ENCODE peak calls at places on chromosomes 3 and 15, in four cellular contexts. One of them, this sample, is unnamed.

GRCh38 chr15:60073441-60073840 is 69.3 kb downstream of the FOXB1 start:
- DNase-seq in hepatocyte: no peak
- DNase-seq in fibroblast of mammary gland: no peak
- DNase-seq in Peyer's patch: no peak
- DNase-seq in this sample: no peak

GRCh38 chr3:188205992-188206416 is 52.0 kb downstream of the LPP start:
- DNase-seq in hepatocyte: peak
- DNase-seq in fibroblast of mammary gland: no peak
- DNase-seq in Peyer's patch: peak
- DNase-seq in this sample: no peak

GRCh38 chr3:124316034-124316287 is 324.0 kb upstream of the ROPN1 start:
- DNase-seq in hepatocyte: no peak
- DNase-seq in fibroblast of mammary gland: no peak
- DNase-seq in Peyer's patch: no peak
- DNase-seq in this sample: no peak

GRCh38 chr15:22863356-22863755 is 24.9 kb downstream of the NIPA2 start:
- DNase-seq in hepatocyte: no peak
- DNase-seq in fibroblast of mammary gland: no peak
- DNase-seq in Peyer's patch: no peak
- DNase-seq in this sample: no peak

GRCh38 chr15:28132524-28133275 is 33.6 kb upstream of the OCA2 start:
- DNase-seq in hepatocyte: no peak
- DNase-seq in fibroblast of mammary gland: peak
- DNase-seq in Peyer's patch: peak
- DNase-seq in this sample: no peak

GRCh38 chr3:72338082-72338941 is 509.9 kb downstream of the SHQ1 start:
- DNase-seq in hepatocyte: no peak
- DNase-seq in fibroblast of mammary gland: peak
- DNase-seq in Peyer's patch: no peak
- DNase-seq in this sample: no peak

GRCh38 chr3:53193466-53194217 is 32.6 kb downstream of the PRKCD start:
- DNase-seq in hepatocyte: peak
- DNase-seq in fibroblast of mammary gland: no peak
- DNase-seq in Peyer's patch: no peak
- DNase-seq in this sample: no peak

GRCh38 chr3:160945346-160945745 is 159.8 kb downstream of the B3GALNT1 start:
- DNase-seq in hepatocyte: no peak
- DNase-seq in fibroblast of mammary gland: no peak
- DNase-seq in Peyer's patch: no peak
- DNase-seq in this sample: no peak

GRCh38 chr15:39575180-39575579 is 5.7 kb upstream of the THBS1 start:
- DNase-seq in hepatocyte: no peak
- DNase-seq in fibroblast of mammary gland: no peak
- DNase-seq in Peyer's patch: no peak
- DNase-seq in this sample: no peak

GRCh38 chr3:45137656-45138181 is 8.5 kb downstream of the CDCP1 start:
- DNase-seq in hepatocyte: no peak
- DNase-seq in fibroblast of mammary gland: peak
- DNase-seq in Peyer's patch: no peak
- DNase-seq in this sample: no peak

GRCh38 chr3:32422943-32423342 is 31.3 kb downstream of the CMTM7 start:
- DNase-seq in hepatocyte: no peak
- DNase-seq in fibroblast of mammary gland: no peak
- DNase-seq in Peyer's patch: no peak
- DNase-seq in this sample: no peak

GRCh38 chr3:143302638-143303171 is 183.1 kb downstream of the CHST2 start:
- DNase-seq in hepatocyte: peak
- DNase-seq in fibroblast of mammary gland: peak
- DNase-seq in Peyer's patch: no peak
- DNase-seq in this sample: no peak

GRCh38 chr15:74845208-74845568 is 2.2 kb upstream of the ULK3 start:
- DNase-seq in hepatocyte: no peak
- DNase-seq in fibroblast of mammary gland: no peak
- DNase-seq in Peyer's patch: no peak
- DNase-seq in this sample: no peak

GRCh38 chr15:57485869-57486268 is 105.8 kb upstream of the MYZAP start:
- DNase-seq in hepatocyte: peak
- DNase-seq in fibroblast of mammary gland: peak
- DNase-seq in Peyer's patch: no peak
- DNase-seq in this sample: no peak

GRCh38 chr15:52252781-52253180 is 42.8 kb downstream of the MYO5C start:
- DNase-seq in hepatocyte: peak
- DNase-seq in fibroblast of mammary gland: peak
- DNase-seq in Peyer's patch: no peak
- DNase-seq in this sample: no peak

GRCh38 chr15:86154705-86155104 is 75.0 kb downstream of the AGBL1 start:
- DNase-seq in hepatocyte: no peak
- DNase-seq in fibroblast of mammary gland: no peak
- DNase-seq in Peyer's patch: no peak
- DNase-seq in this sample: no peak

GRCh38 chr15:86155551-86155950 is 75.9 kb downstream of the AGBL1 start:
- DNase-seq in hepatocyte: no peak
- DNase-seq in fibroblast of mammary gland: no peak
- DNase-seq in Peyer's patch: no peak
- DNase-seq in this sample: no peak

GRCh38 chr15:86162172-86162591 is 82.5 kb downstream of the AGBL1 start:
- DNase-seq in hepatocyte: no peak
- DNase-seq in fibroblast of mammary gland: no peak
- DNase-seq in Peyer's patch: no peak
- DNase-seq in this sample: no peak

GRCh38 chr15:86159436-86159835 is 79.8 kb downstream of the AGBL1 start:
- DNase-seq in hepatocyte: no peak
- DNase-seq in fibroblast of mammary gland: no peak
- DNase-seq in Peyer's patch: no peak
- DNase-seq in this sample: no peak

GRCh38 chr15:86157929-86158328 is 78.3 kb downstream of the AGBL1 start:
- DNase-seq in hepatocyte: no peak
- DNase-seq in fibroblast of mammary gland: no peak
- DNase-seq in Peyer's patch: no peak
- DNase-seq in this sample: no peak
- TF ChIP-seq CTCF in hepatocyte: no peak
- TF ChIP-seq CTCF in fibroblast of mammary gland: no peak
- TF ChIP-seq CTCF in Peyer's patch: no peak
- TF ChIP-seq CTCF in this sample: no peak

DNA sequence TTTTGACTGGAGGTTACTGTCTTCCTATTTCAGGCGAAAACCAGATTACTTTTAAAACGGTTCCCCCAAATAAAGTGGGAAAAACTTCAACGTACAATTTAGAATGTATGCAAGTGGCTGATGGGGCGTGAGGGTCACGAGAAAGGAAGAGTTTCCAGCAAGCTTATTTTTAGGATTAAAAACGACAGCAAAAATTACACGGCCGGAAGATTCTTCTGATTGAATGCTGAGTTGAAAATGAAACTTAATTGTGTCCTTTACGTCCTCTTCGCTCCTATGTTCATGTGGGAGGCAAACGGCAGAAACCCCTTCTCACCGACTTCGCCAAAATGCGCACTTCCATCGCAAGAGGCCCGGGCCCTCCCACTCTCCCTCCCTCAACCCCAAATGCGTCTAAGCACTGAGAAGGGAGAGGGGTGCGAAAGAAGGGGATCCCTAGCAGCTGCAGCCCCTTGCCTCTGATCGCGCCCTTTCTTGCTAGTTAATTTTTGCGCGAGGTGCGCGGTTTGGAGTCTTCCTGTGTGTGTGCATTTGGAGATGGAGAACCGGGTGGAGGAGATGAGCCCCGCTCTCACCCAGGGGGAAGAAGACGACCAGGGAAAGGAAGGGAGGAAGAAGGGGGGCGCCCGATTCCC is 648 bp downstream of the CD47 start:
- DNase-seq in hepatocyte: peak
- DNase-seq in fibroblast of mammary gland: peak
- DNase-seq in Peyer's patch: peak
- DNase-seq in this sample: peak
- TF ChIP-seq CTCF in hepatocyte: no peak
- TF ChIP-seq CTCF in fibroblast of mammary gland: no peak
- TF ChIP-seq CTCF in Peyer's patch: no peak
- TF ChIP-seq CTCF in this sample: no peak

DNA sequence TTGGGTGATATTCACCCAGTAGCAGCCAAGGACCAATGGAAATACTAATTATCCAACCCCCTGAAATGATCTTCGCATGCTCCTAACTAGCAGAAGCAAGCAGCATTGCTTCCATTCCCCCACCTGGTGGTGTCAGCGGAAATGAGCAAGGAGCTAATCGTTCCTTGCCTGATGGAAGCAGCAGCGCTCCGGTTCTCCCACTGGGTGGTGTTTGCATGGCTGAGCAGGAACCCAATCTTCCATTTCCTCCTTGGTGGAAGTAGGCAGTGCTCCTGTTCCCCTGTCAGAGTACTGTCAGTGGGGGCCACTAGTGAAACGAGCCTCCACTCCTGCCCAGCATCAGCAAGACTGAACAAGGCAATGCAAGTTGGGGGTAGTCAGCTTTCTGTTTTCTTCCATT is 311.5 kb downstream of the CACNA2D3 start:
- DNase-seq in hepatocyte: peak
- DNase-seq in fibroblast of mammary gland: no peak
- DNase-seq in Peyer's patch: no peak
- DNase-seq in this sample: no peak
- TF ChIP-seq CTCF in hepatocyte: peak
- TF ChIP-seq CTCF in fibroblast of mammary gland: no peak
- TF ChIP-seq CTCF in Peyer's patch: no peak
- TF ChIP-seq CTCF in this sample: no peak

DNA sequence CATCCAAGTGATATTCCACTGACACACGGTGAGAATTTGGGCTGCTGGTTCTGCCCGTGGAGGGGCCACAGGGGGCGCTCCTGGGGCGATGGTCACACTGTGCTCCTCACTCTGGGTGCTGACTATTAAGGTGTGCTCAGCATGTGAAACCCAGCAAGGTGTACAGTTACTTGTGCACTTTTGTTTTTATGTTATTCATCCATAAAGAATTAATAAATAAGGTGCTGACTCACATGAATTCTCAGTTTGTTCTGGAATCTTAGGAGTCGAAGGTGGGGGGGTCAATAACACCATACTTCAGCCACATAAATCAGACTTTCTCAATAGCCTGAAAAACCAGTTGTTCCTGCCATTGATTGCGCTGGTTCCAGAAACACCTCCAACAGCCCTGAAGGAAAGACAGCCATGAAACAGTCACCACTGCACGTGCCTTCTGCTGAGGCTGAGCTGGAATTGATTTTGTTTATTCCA is 53.5 kb upstream of the SPATA12 start:
- DNase-seq in hepatocyte: peak
- DNase-seq in fibroblast of mammary gland: peak
- DNase-seq in Peyer's patch: no peak
- DNase-seq in this sample: peak
- TF ChIP-seq CTCF in hepatocyte: no peak
- TF ChIP-seq CTCF in fibroblast of mammary gland: peak
- TF ChIP-seq CTCF in Peyer's patch: no peak
- TF ChIP-seq CTCF in this sample: peak

DNA sequence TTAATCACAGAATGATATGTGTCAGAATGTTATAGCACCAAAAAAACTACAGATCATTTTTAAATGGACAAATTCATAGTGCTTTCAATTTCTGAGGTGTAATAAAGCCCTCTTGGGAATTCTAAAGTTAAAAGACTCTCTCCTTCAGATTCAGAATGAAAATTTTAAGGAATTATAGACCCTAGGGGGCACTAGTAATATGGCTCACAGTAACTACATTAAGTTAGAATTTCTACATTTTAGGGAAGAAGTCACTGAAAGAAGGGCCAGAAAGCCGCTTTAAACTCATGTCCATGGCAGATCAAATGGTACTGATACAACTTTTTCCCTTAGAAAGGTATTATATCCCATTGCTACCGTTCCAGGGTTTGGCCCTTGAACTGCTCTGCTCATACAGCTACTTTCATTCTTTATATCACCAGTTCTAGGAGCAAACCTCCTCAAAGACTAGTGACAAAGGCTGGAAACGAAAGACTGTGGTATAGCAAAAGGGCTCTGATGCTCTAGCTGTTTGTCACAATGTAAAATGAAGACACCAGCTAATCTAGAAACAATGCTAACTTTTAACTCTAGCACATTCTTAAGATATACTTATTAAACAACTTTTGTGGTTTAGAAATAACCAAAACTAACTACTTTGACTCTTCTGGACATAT is 18.0 kb downstream of the DAZL start:
- DNase-seq in hepatocyte: no peak
- DNase-seq in fibroblast of mammary gland: no peak
- DNase-seq in Peyer's patch: no peak
- DNase-seq in this sample: no peak
- TF ChIP-seq CTCF in hepatocyte: no peak
- TF ChIP-seq CTCF in fibroblast of mammary gland: no peak
- TF ChIP-seq CTCF in Peyer's patch: no peak
- TF ChIP-seq CTCF in this sample: no peak

This sample was measured in GM13976.